ENCODE peak calls at places on chromosome 11, in five cellular contexts. One of them, this sample, is unnamed.

GRCh38 chr11:19276859-19277808 is 36.4 kb upstream of the E2F8 start:
- DNase-seq in head of caudate nucleus: no peak
- DNase-seq in erythroblast: peak
- DNase-seq in MM.1S: no peak
- DNase-seq in adrenal gland: no peak
- DNase-seq in this sample: no peak

GRCh38 chr11:46338988-46339666 is 8.1 kb upstream of the DGKZ start:
- DNase-seq in head of caudate nucleus: no peak
- DNase-seq in erythroblast: no peak
- DNase-seq in MM.1S: no peak
- DNase-seq in adrenal gland: no peak
- DNase-seq in this sample: no peak

GRCh38 chr11:125918140-125918840 is 14.0 kb downstream of the DDX25 start:
- DNase-seq in head of caudate nucleus: no peak
- DNase-seq in erythroblast: no peak
- DNase-seq in MM.1S: no peak
- DNase-seq in adrenal gland: no peak
- DNase-seq in this sample: no peak

GRCh38 chr11:61602775-61603569 is 22.1 kb upstream of the SYT7 start:
- DNase-seq in head of caudate nucleus: peak
- DNase-seq in erythroblast: no peak
- DNase-seq in MM.1S: no peak
- DNase-seq in adrenal gland: no peak
- DNase-seq in this sample: no peak

GRCh38 chr11:8942518-8943066 is at the start of gene ASCL3:
- DNase-seq in head of caudate nucleus: no peak
- DNase-seq in erythroblast: no peak
- DNase-seq in MM.1S: no peak
- DNase-seq in adrenal gland: no peak
- DNase-seq in this sample: no peak

GRCh38 chr11:1208361-1209261 is 14.3 kb upstream of the MUC5B start:
- DNase-seq in head of caudate nucleus: no peak
- DNase-seq in erythroblast: no peak
- DNase-seq in MM.1S: no peak
- DNase-seq in adrenal gland: peak
- DNase-seq in this sample: no peak

GRCh38 chr11:57650739-57651090 is 1.0 kb upstream of the YPEL4 start:
- DNase-seq in head of caudate nucleus: no peak
- DNase-seq in erythroblast: no peak
- DNase-seq in MM.1S: no peak
- DNase-seq in adrenal gland: no peak
- DNase-seq in this sample: no peak

GRCh38 chr11:77172666-77172982 is 44.6 kb downstream of the MYO7A start:
- DNase-seq in head of caudate nucleus: no peak
- DNase-seq in erythroblast: no peak
- DNase-seq in MM.1S: no peak
- DNase-seq in adrenal gland: no peak
- DNase-seq in this sample: no peak

GRCh38 chr11:82960000-82960778 is 58.7 kb downstream of the DDIAS start:
- DNase-seq in head of caudate nucleus: no peak
- DNase-seq in erythroblast: no peak
- DNase-seq in MM.1S: peak
- DNase-seq in adrenal gland: no peak
- DNase-seq in this sample: peak

GRCh38 chr11:116970485-116971292 is 127.5 kb downstream of the SIK3 start:
- DNase-seq in head of caudate nucleus: no peak
- DNase-seq in erythroblast: peak
- DNase-seq in MM.1S: no peak
- DNase-seq in adrenal gland: no peak
- DNase-seq in this sample: no peak

GRCh38 chr11:57786436-57786835 is 24.8 kb downstream of the CTNND1 start:
- DNase-seq in head of caudate nucleus: no peak
- DNase-seq in erythroblast: no peak
- DNase-seq in MM.1S: no peak
- DNase-seq in adrenal gland: no peak
- DNase-seq in this sample: no peak

GRCh38 chr11:2768471-2769408 is 68.9 kb upstream of the KCNQ1OT1 start:
- DNase-seq in head of caudate nucleus: peak
- DNase-seq in erythroblast: peak
- DNase-seq in MM.1S: no peak
- DNase-seq in adrenal gland: peak
- DNase-seq in this sample: no peak

GRCh38 chr11:70281114-70281729 is 10.7 kb downstream of the PPFIA1 start:
- DNase-seq in head of caudate nucleus: no peak
- DNase-seq in erythroblast: no peak
- DNase-seq in MM.1S: no peak
- DNase-seq in adrenal gland: peak
- DNase-seq in this sample: no peak

GRCh38 chr11:7513210-7514098 is at the start of gene PPFIBP2:
- DNase-seq in head of caudate nucleus: peak
- DNase-seq in erythroblast: peak
- DNase-seq in MM.1S: peak
- DNase-seq in adrenal gland: peak
- DNase-seq in this sample: peak

GRCh38 chr11:134541951-134542350 is 129.9 kb upstream of the B3GAT1 start:
- DNase-seq in head of caudate nucleus: no peak
- DNase-seq in erythroblast: no peak
- DNase-seq in MM.1S: no peak
- DNase-seq in adrenal gland: no peak
- DNase-seq in this sample: no peak

GRCh38 chr11:19345519-19345847 is 104.7 kb upstream of the E2F8 start:
- DNase-seq in head of caudate nucleus: peak
- DNase-seq in erythroblast: no peak
- DNase-seq in MM.1S: peak
- DNase-seq in adrenal gland: no peak
- DNase-seq in this sample: peak

GRCh38 chr11:35618497-35619029 is 303 bp downstream of the FJX1 start:
- DNase-seq in head of caudate nucleus: peak
- DNase-seq in erythroblast: peak
- DNase-seq in MM.1S: peak
- DNase-seq in adrenal gland: peak
- DNase-seq in this sample: peak

GRCh38 chr11:45669956-45670355 is 4.5 kb upstream of the CHST1 start:
- DNase-seq in head of caudate nucleus: no peak
- DNase-seq in erythroblast: no peak
- DNase-seq in MM.1S: no peak
- DNase-seq in adrenal gland: no peak
- DNase-seq in this sample: no peak

GRCh38 chr11:134581966-134582787 is 170.1 kb upstream of the B3GAT1 start:
- DNase-seq in head of caudate nucleus: no peak
- DNase-seq in erythroblast: no peak
- DNase-seq in MM.1S: no peak
- DNase-seq in adrenal gland: no peak
- DNase-seq in this sample: no peak

GRCh38 chr11:134062255-134063030 is 6.4 kb upstream of the JAM3 start:
- DNase-seq in head of caudate nucleus: peak
- DNase-seq in erythroblast: no peak
- DNase-seq in MM.1S: no peak
- DNase-seq in adrenal gland: no peak
- DNase-seq in this sample: no peak

GRCh38 chr11:3859373-3859881 is 4.0 kb downstream of the STIM1 start:
- DNase-seq in head of caudate nucleus: no peak
- DNase-seq in erythroblast: peak
- DNase-seq in MM.1S: peak
- DNase-seq in adrenal gland: no peak
- DNase-seq in this sample: no peak

GRCh38 chr11:130023204-130023603 is 20.6 kb upstream of the PRDM10 start:
- DNase-seq in head of caudate nucleus: no peak
- DNase-seq in erythroblast: no peak
- DNase-seq in MM.1S: no peak
- DNase-seq in adrenal gland: no peak
- DNase-seq in this sample: peak

GRCh38 chr11:103601230-103601846 is 435.1 kb upstream of the DDI1 start:
- DNase-seq in head of caudate nucleus: peak
- DNase-seq in erythroblast: peak
- DNase-seq in MM.1S: peak
- DNase-seq in adrenal gland: peak
- DNase-seq in this sample: peak

GRCh38 chr11:90856790-90857189 is 633.9 kb upstream of the CHORDC1 start:
- DNase-seq in head of caudate nucleus: no peak
- DNase-seq in erythroblast: no peak
- DNase-seq in MM.1S: no peak
- DNase-seq in adrenal gland: no peak
- DNase-seq in this sample: no peak

GRCh38 chr11:75431533-75432525 is 1.2 kb downstream of the KLHL35 start:
- DNase-seq in head of caudate nucleus: no peak
- DNase-seq in erythroblast: no peak
- DNase-seq in MM.1S: no peak
- DNase-seq in adrenal gland: no peak
- DNase-seq in this sample: no peak

GRCh38 chr11:27909386-27909785 is 198.6 kb downstream of the KIF18A start:
- DNase-seq in head of caudate nucleus: no peak
- DNase-seq in erythroblast: no peak
- DNase-seq in MM.1S: no peak
- DNase-seq in adrenal gland: no peak
- DNase-seq in this sample: no peak

GRCh38 chr11:215581-216037 is 8.1 kb downstream of the RIC8A start:
- DNase-seq in head of caudate nucleus: no peak
- DNase-seq in erythroblast: no peak
- DNase-seq in MM.1S: no peak
- DNase-seq in adrenal gland: no peak
- DNase-seq in this sample: no peak

GRCh38 chr11:69106124-69106811 is 49.5 kb upstream of the SMIM38 start:
- DNase-seq in head of caudate nucleus: no peak
- DNase-seq in erythroblast: no peak
- DNase-seq in MM.1S: no peak
- DNase-seq in adrenal gland: no peak
- DNase-seq in this sample: no peak

GRCh38 chr11:118206612-118207031 is 18.2 kb downstream of the JAML start:
- DNase-seq in head of caudate nucleus: no peak
- DNase-seq in erythroblast: no peak
- DNase-seq in MM.1S: no peak
- DNase-seq in adrenal gland: no peak
- DNase-seq in this sample: no peak

GRCh38 chr11:99419991-99420390 is 399.2 kb downstream of the CNTN5 start:
- DNase-seq in head of caudate nucleus: no peak
- DNase-seq in erythroblast: no peak
- DNase-seq in MM.1S: no peak
- DNase-seq in adrenal gland: no peak
- DNase-seq in this sample: no peak

GRCh38 chr11:126172596-126173038 is 38.8 kb downstream of the RPUSD4 start:
- DNase-seq in head of caudate nucleus: no peak
- DNase-seq in erythroblast: no peak
- DNase-seq in MM.1S: no peak
- DNase-seq in adrenal gland: no peak
- DNase-seq in this sample: no peak

GRCh38 chr11:59894616-59895015 is 16.0 kb downstream of the OOSP3 start:
- DNase-seq in head of caudate nucleus: no peak
- DNase-seq in erythroblast: no peak
- DNase-seq in MM.1S: no peak
- DNase-seq in adrenal gland: no peak
- DNase-seq in this sample: no peak